ENCODE peak calls at places on chromosomes 1 and 21, in six cellular contexts. L is colonic mucosa; Y is activated CD8-positive, alpha-beta memory T cell treated with anti-CD3 and anti-CD28 coated beads, Interleukin-2, amount 10 ng/mL, durations not matched to agents 7 days and 5 days; K is CD8-positive, alpha-beta T cell; H is HEK293T; N is right atrium auricular region. D is an unnamed sample.

GRCh38 chr1:156228501-156228900 is 13.5 kb upstream of the BGLAP start:
- DNase-seq in Y (no peak), K (no peak), L (no peak), N (no peak), H (no peak), D (no peak)

GRCh38 chr1:14362331-14362730 is 236.2 kb upstream of the KAZN start:
- DNase-seq in Y (no peak), H (no peak), N (no peak), L (no peak), K (no peak), D (no peak)

GRCh38 chr1:26296340-26297056 is 9.9 kb downstream of the UBXN11 start:
- DNase-seq in N (no peak), Y (no peak), K (no peak), L (no peak), H (no peak), D (no peak)

GRCh38 chr1:18316764-18317163 is 164.0 kb upstream of the KLHDC7A start:
- DNase-seq in Y (no peak), L (no peak), N (no peak), H (no peak), K (no peak), D (no peak)

GRCh38 chr1:27598288-27598687 is 5.7 kb downstream of the AHDC1 start:
- DNase-seq in Y (no peak), H (no peak), L (no peak), K (no peak), N (no peak), D (no peak)

GRCh38 chr1:234400773-234401172 is 27.5 kb downstream of the COA6 start:
- DNase-seq in N (no peak), Y (no peak), K (no peak), H (no peak), L (no peak), D (no peak)

GRCh38 chr1:154751690-154752089 is 118.4 kb downstream of the KCNN3 start:
- DNase-seq in N (no peak), K (no peak), L (no peak), Y (no peak), H (no peak), D (no peak)

GRCh38 chr21:44751799-44752636 is 40.6 kb upstream of the TSPEAR start:
- DNase-seq in K (no peak), N (no peak), L (no peak), Y (no peak), H (no peak), D (no peak)

GRCh38 chr1:69567847-69568434 is at the start of gene LRRC7:
- DNase-seq in Y (no peak), L (no peak), H (peak), K (no peak), N (no peak), D (no peak)

GRCh38 chr1:228836427-228836826 is 101.1 kb downstream of the RHOU start:
- DNase-seq in H (no peak), L (peak), N (no peak), K (no peak), Y (no peak), D (no peak)

GRCh38 chr1:203328714-203329122 is 22.2 kb downstream of the FMOD start:
- DNase-seq in Y (no peak), L (peak), N (no peak), H (peak), K (no peak), D (no peak)

GRCh38 chr1:89671775-89672488 is 39.0 kb downstream of the LRRC8C start:
- DNase-seq in K (no peak), Y (no peak), L (no peak), N (no peak), H (no peak), D (no peak)

GRCh38 chr1:209158851-209159250 is 424.7 kb upstream of the CAMK1G start:
- DNase-seq in Y (no peak), N (no peak), L (no peak), H (no peak), K (no peak), D (no peak)

GRCh38 chr1:110053557-110054428 is 16.7 kb downstream of the ALX3 start:
- DNase-seq in L (peak), Y (peak), H (peak), N (peak), K (peak), D (no peak)

GRCh38 chr1:55039342-55040082 is at the start of gene PCSK9:
- DNase-seq in N (no peak), H (no peak), L (peak), K (no peak), Y (no peak), D (no peak)

GRCh38 chr1:209870151-209870831 is 42.5 kb downstream of the UTP25 start:
- DNase-seq in H (no peak), L (no peak), N (no peak), K (no peak), Y (no peak), D (no peak)

GRCh38 chr1:160538985-160539651 is 16.1 kb upstream of the SLAMF6 start:
- DNase-seq in H (no peak), N (no peak), L (peak), Y (no peak), K (no peak), D (no peak)

GRCh38 chr1:62625415-62625814 is 28.1 kb downstream of the ANGPTL3 start:
- DNase-seq in L (no peak), Y (no peak), K (no peak), N (no peak), H (no peak), D (no peak)

GRCh38 chr1:205229916-205230700 is 2.4 kb downstream of the TMCC2 start:
- DNase-seq in Y (no peak), L (no peak), K (no peak), H (no peak), N (no peak), D (peak)

GRCh38 chr1:49060766-49061165 is 284.1 kb upstream of the BEND5 start:
- DNase-seq in N (no peak), H (no peak), Y (no peak), K (no peak), L (no peak), D (no peak)

GRCh38 chr1:157993179-157994080 is at the start of gene KIRREL1:
- DNase-seq in Y (no peak), K (no peak), N (no peak), L (peak), H (peak), D (no peak)

GRCh38 chr1:214582289-214582891 is 20.6 kb upstream of the CENPF start:
- DNase-seq in L (no peak), N (no peak), Y (no peak), K (no peak), H (no peak), D (no peak)

GRCh38 chr1:244850099-244850852 is 14.1 kb downstream of the HNRNPU start:
- DNase-seq in K (no peak), Y (no peak), N (no peak), H (no peak), L (no peak), D (no peak)

GRCh38 chr21:17371470-17371869 is 141.4 kb upstream of the CXADR start:
- DNase-seq in K (no peak), L (no peak), N (no peak), Y (no peak), H (no peak), D (no peak)

GRCh38 chr1:226687476-226687875 is 51.6 kb downstream of the ITPKB start:
- DNase-seq in K (peak), N (no peak), H (no peak), L (no peak), Y (no peak), D (no peak)

D was measured in osteocyte.